ENCODE peak calls at places on chromosomes 13 and 19, in eight cellular contexts. P is heart right ventricle, I is lung, O is PC-9, S is heart left ventricle, W is vagina, T is aorta, H is NT2/D1. R is an unnamed sample. For H3K4me1, the result is how much of the 10 kb centered on the place peaks cover.

GRCh38 chr13:84037937-84038464 is 155.7 kb upstream of the SLITRK1 start:
- DNase-seq in T (no peak), P (no peak), O (no peak), H (peak), I (no peak), S (no peak), W (no peak), R (no peak)

GRCh38 chr13:94112227-94112626 is 367.3 kb downstream of the DCT start:
- DNase-seq in I (no peak), H (no peak), P (no peak), O (no peak), S (no peak), T (peak), W (no peak), R (peak)

GRCh38 chr13:98384739-98385138 is 192.2 kb downstream of the STK24 start:
- DNase-seq in W (no peak), I (no peak), H (no peak), P (no peak), O (no peak), S (no peak), T (no peak), R (no peak)

GRCh38 chr19:8631425-8631819 is 989 bp downstream of the NFILZ start:
- DNase-seq in O (no peak), S (no peak), H (no peak), T (peak), P (peak), I (no peak), W (no peak), R (no peak)

GRCh38 chr13:29547135-29547534 is 48.4 kb downstream of the SLC7A1 start:
- DNase-seq in W (no peak), T (no peak), P (no peak), I (no peak), O (no peak), S (no peak), H (no peak), R (no peak)

GRCh38 chr13:52002361-52002760 is 8.9 kb downstream of the ATP7B start:
- DNase-seq in P (no peak), I (no peak), S (no peak), T (no peak), O (no peak), H (no peak), W (no peak), R (no peak)

GRCh38 chr19:46868444-46868843 is 7.6 kb downstream of the ARHGAP35 start:
- DNase-seq in H (no peak), T (no peak), W (no peak), I (no peak), P (no peak), O (peak), S (no peak), R (no peak)

GRCh38 chr13:19860884-19861655 is 2.4 kb downstream of the ZMYM5 start:
- DNase-seq in H (peak), T (peak), P (no peak), W (no peak), S (no peak), O (peak), I (no peak), R (no peak)

GRCh38 chr13:84130739-84131138 is 248.5 kb upstream of the SLITRK1 start:
- DNase-seq in W (no peak), T (no peak), I (no peak), S (no peak), H (no peak), O (no peak), P (no peak), R (no peak)

GRCh38 chr19:39676004-39676403 is 20.3 kb downstream of the LGALS16 start:
- DNase-seq in P (no peak), I (no peak), O (no peak), T (no peak), H (no peak), S (no peak), W (no peak), R (no peak)

GRCh38 chr19:47040869-47041268 is 7.6 kb downstream of the TMEM160 start:
- DNase-seq in W (no peak), I (no peak), H (no peak), T (no peak), O (no peak), P (no peak), S (no peak), R (no peak)

GRCh38 chr19:10228925-10229324 is 2.2 kb downstream of the S1PR2 start:
- DNase-seq in T (no peak), H (no peak), O (no peak), S (no peak), W (no peak), P (no peak), I (no peak), R (peak)

GRCh38 chr13:73938375-73939070 is 195.7 kb downstream of the KLF12 start:
- DNase-seq in P (no peak), W (no peak), O (peak), S (no peak), I (no peak), T (no peak), H (no peak), R (no peak)

DNA sequence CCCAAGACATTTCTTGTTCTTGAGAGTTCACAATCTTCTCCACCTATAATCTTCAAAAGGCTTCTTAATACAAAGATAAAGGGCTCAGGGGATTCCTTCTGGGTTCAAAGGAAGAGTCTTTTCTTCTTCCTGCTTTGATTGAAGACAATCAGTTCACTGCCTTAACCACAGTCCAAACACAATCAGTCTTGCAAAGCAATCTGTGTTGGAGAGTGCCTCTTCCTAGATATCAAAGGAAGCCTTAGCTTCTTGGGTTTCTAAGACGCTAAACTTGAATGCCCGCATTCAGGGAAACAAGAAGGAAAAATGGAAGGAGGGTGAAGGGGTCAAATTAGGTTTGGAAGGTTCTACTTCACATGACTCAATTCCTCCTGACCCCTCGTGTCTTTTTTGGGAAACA is 27.2 kb downstream of the RANBP3 start:
- DNase-seq in O (no peak), I (no peak), T (no peak), P (no peak), H (no peak), W (no peak), S (no peak), R (no peak)
- H3K4me1 ChIP-seq in O (under half), I (under half), T (under half), P (half or more), H (under half), W (half or more), S (half or more), R (half or more)

DNA sequence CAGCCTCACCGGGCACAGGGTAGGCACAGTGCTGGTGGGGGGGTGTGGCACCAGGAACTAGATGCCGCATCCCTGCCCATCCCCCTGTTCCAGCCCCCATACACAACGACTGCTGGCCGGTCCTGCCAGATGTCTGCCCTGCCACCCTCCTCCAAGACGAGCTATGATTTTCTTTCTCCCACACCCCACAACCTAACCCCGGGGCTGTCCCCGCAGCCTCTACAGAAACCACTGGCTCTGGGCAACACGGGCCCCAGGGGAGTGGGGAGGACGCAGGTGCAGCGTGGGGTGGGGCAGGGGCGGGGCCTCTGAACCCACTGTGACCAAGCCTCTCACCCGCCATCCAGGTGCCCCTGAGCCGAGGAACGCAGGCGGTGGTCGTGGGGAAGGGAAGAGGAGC is 15.5 kb downstream of the PGLS start:
- DNase-seq in I (no peak), P (no peak), T (no peak), O (no peak), H (no peak), S (no peak), W (no peak), R (no peak)
- H3K4me1 ChIP-seq in I (under half), P (under half), T (under half), O (under half), H (under half), S (under half), W (under half), R (under half)

DNA sequence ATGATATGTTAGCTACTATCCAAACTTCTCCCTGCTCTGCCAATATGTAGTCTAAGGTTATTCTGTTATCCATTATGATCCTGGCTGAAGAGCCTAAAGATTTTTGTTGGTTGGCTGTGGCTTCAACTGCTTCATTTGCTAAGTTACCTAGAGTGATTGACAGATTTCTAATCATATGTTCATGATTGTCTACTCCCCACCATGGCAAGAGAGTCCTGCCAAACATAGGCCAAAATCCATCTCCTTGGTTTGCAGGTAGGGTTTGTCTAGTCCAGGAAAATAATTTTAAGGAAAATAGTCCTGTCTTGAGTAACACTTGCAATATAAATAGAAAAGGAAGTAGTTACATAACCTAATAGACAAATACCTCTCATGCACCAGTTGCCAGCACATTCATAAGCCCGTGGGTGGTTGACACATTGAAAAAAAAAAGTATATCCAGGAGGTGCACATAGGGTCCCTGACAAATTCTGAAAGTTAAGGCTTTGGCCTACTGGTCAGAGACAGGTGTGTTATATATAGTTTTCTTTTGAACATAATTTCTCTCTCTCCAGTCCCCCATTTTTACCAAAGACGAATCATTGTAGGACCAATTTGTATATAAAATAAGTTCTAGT is 5.4 kb upstream of the CBY2 start:
- DNase-seq in I (no peak), P (no peak), S (no peak), H (no peak), O (no peak), T (no peak), W (no peak), R (no peak)
- H3K4me1 ChIP-seq in I (under half), P (under half), S (under half), H (under half), O (under half), T (under half), W (under half), R (under half)

DNA sequence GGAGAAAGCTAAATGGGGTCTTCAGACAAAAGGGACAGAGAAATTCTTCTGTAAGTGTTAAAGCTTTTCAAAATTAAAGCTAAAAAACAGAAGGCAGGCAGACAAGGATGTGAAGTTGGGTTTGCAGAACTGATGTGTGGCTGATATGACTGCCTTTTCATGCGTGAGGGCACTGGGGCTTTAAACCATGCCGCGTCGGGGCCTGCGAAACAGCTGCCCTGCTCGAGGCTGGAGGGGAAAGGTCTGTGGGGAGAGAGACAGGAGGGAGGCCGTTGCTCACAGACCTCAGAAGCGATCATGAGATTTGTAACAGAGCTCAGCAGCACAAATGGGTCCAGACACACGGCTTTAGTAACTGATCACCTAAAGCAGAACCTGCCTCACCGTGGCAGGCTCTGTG is 23.5 kb downstream of the CAPS start:
- DNase-seq in O (no peak), T (no peak), H (no peak), W (no peak), I (no peak), P (no peak), S (no peak), R (no peak)
- H3K4me1 ChIP-seq in O (under half), T (under half), H (under half), W (under half), I (under half), P (under half), S (half or more), R (under half)

GRCh38 chr13:80144493-80144892 is 196.4 kb downstream of the SPRY2 start:
- DNase-seq in O (no peak), W (no peak), I (no peak), H (no peak), S (no peak), T (no peak), P (no peak), R (no peak)

GRCh38 chr13:80139196-80139595 is 201.7 kb downstream of the SPRY2 start:
- DNase-seq in H (no peak), T (no peak), S (no peak), P (no peak), I (no peak), O (peak), W (no peak), R (no peak)

GRCh38 chr13:80145291-80145690 is 195.6 kb downstream of the SPRY2 start:
- DNase-seq in T (no peak), H (no peak), S (no peak), O (no peak), P (no peak), W (no peak), I (no peak), R (no peak)

GRCh38 chr13:80137994-80138393 is 202.9 kb downstream of the SPRY2 start:
- DNase-seq in S (no peak), I (no peak), H (no peak), T (no peak), P (no peak), O (no peak), W (no peak), R (no peak)

DNA sequence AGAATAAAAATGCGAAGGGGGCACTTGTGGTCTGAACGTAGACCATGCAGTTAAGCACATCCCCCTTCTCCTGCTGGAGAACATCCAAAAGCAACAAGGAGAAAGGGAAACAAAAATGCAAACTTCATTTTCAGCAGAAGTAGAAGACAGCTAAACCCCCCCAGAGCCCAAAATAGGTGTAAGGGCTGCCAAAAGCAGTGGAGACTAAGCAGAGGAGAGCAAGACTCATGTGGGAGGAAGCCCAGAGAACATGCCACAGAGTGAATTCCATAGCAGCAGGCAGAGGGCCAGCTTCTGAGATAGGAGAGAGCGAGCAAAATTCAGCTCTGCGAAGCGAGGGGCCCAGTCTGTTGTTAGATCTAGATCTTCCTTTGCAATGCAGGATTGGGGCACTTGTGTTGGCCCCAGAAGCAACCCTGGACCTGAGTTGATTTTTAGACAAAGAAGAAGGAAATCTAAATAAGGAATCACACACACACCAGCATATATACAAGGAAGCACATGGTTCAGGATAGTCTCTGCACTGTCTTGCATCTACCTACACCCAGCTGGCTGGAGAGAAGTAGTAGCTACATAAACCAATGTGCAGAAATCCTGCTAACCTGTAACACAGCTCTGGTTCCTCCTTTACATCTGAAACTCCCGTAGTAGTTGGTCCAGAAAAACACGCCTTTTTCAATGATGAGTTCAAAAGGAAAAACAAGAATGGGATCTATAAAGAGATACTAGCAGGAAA is 199.6 kb downstream of the SPRY2 start:
- DNase-seq in I (no peak), S (peak), T (peak), O (no peak), W (no peak), P (peak), H (no peak), R (no peak)
- H3K4me1 ChIP-seq in I (under half), S (half or more), T (under half), O (under half), W (under half), P (under half), H (under half), R (under half)

DNA sequence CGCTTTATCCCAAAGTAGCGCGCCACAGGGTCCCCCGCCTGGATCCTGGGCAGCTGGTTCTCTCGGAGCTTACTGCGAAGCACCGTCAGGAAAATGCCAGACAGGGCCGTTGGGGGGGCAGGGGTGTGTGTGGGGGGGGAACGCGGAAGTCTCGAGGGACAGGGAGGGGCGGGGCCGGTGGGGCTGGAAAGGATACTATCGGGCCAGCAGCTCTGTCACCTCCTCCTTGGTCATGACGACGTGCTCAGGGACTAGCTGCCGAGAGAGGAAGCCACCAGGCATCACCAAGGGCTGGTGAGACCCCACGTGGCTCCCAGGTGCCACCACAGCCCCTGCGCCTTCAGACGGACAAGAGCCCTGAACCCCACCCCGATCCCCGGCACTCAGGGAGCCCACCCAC is 5.3 kb downstream of the POLR2E start:
- DNase-seq in S (no peak), W (no peak), H (no peak), P (no peak), T (no peak), I (no peak), O (no peak), R (no peak)
- H3K4me1 ChIP-seq in S (under half), W (under half), H (under half), P (under half), T (under half), I (under half), O (under half), R (under half)

GRCh38 chr13:40484981-40485380 is 181.5 kb downstream of the FOXO1 start:
- DNase-seq in T (no peak), I (no peak), S (no peak), H (no peak), O (no peak), W (no peak), P (no peak), R (no peak)

GRCh38 chr13:40484101-40484800 is 182.2 kb downstream of the FOXO1 start:
- DNase-seq in O (no peak), I (no peak), S (no peak), T (no peak), P (no peak), W (no peak), H (no peak), R (no peak)

GRCh38 chr13:40483601-40484000 is 182.8 kb downstream of the FOXO1 start:
- DNase-seq in W (no peak), T (no peak), O (no peak), S (peak), H (no peak), I (no peak), P (peak), R (no peak)

GRCh38 chr13:40486518-40487163 is 179.8 kb downstream of the FOXO1 start:
- DNase-seq in H (no peak), I (no peak), P (no peak), S (no peak), O (no peak), T (no peak), W (no peak), R (no peak)

DNA sequence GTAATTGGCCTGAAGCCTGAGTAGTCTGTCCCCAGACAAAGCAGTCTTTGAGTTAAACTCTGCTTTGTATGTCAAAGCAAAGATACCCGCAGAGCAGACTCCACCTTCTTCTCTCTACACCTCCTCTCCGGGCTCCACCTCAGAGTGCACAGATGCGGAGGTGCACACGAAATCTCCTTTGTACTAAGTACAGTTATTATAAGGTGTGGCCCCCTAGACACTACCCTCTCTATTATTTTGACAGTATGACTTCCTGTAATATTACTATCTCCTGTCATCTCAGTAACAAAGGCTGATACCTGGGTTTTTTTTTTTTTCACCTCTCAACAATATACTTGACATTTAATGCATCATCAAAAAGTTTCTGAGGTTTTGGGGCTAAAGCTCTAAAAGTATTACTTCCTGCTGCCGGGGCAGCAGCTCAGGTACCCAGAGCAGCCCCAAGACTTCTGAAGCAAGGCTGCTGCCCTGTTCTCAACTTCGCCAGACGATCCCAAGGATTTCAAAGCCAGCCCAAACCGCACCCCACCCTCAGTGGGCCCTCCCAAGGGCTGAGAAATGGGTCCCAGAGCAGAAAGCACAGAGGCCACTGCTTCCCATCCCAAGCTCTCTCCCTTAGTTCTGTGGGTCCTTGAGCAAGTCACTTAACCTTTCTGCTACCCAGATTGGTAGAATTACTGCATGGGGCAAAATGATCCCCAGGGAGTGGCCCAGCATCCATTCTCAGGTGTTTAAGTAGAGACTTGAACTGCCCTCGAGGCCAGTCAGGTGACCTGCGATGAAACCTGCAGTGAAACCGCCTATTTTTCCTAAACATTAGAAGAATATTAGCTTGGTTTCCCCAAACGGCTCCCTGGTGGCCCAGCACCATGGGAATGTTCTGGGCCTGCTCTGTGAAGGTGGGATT is 180.6 kb downstream of the FOXO1 start:
- DNase-seq in O (no peak), T (no peak), W (no peak), H (no peak), P (no peak), I (no peak), S (no peak), R (no peak)
- H3K4me1 ChIP-seq in O (under half), T (under half), W (under half), H (under half), P (under half), I (under half), S (under half), R (under half)

DNA sequence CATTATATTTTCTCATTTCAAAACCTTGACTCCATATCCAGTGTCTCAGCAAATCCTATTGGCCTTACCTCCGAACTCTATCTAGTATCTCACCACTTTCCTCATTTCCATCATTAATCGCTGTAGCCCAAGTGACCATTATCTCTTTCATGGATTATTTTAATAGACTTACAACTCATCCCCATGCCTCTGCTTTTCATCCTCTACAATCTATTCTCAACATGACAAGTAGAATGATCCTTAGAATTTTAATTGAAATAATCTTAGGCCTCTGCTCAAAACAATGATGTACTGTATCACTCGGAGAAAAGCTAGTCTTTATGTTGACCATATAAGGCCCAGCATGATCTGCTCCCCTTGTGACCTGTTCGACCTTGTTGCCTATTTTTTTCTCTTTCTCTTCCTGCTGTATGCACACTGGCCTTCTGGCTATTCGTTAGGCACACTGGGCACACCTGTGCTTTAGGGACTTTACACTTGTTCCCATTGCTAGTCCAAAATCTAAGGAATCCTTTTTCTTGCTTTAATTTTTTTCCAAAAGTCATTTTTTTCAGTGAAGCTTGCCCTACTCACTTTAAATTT is 21.4 kb downstream of the DNAJC15 start:
- DNase-seq in S (no peak), P (no peak), O (no peak), H (no peak), W (no peak), I (no peak), T (no peak), R (no peak)
- H3K4me1 ChIP-seq in S (under half), P (under half), O (under half), H (under half), W (under half), I (under half), T (under half), R (under half)